ENCODE peak calls at places on chromosomes 3 and 15, in ten cellular contexts. V is C1 segment of cervical spinal cord; F is lung microvascular endothelial cell; E is cardiac fibroblast; U is head of caudate nucleus; R is HS-5; S is SHP77; N is NCI-H2029 treated with DMSO at 0.1 percent for 48 hours; T is ELR; A is stimulated activated CD8-positive, alpha-beta memory T cell treated with anti-CD3 and anti-CD28 coated beads, Interleukin-7, amount 100 ng/mL, for 4 hours. L is an unnamed sample.

GRCh38 chr3:40333416-40333815 is 23.9 kb downstream of the EIF1B start:
- DNase-seq in V (no peak), F (no peak), E (no peak), U (no peak), R (no peak), S (no peak), N (no peak), T (no peak), A (no peak), L (no peak)

GRCh38 chr3:32095431-32095830 is 11.0 kb upstream of the GPD1L start:
- DNase-seq in V (no peak), F (no peak), E (no peak), U (no peak), R (no peak), S (no peak), N (no peak), T (no peak), A (no peak), L (no peak)

GRCh38 chr3:72630614-72631344 is 217.5 kb downstream of the SHQ1 start:
- DNase-seq in V (no peak), F (no peak), E (no peak), U (no peak), R (no peak), S (peak), N (no peak), T (no peak), A (no peak), L (no peak)

GRCh38 chr3:129593595-129594339 is 12.7 kb downstream of the PLXND1 start:
- DNase-seq in V (no peak), F (peak), E (no peak), U (peak), R (no peak), S (peak), N (peak), T (no peak), A (peak), L (peak)

GRCh38 chr3:172133830-172134229 is 94.5 kb downstream of the FNDC3B start:
- DNase-seq in V (no peak), F (no peak), E (no peak), U (no peak), R (no peak), S (no peak), N (no peak), T (no peak), A (no peak), L (no peak)

GRCh38 chr15:36757189-36757814 is 177.9 kb downstream of the CDIN1 start:
- DNase-seq in V (no peak), F (no peak), E (peak), U (no peak), R (no peak), S (no peak), N (no peak), T (peak), A (no peak), L (no peak)

GRCh38 chr3:142209655-142210054 is 15.7 kb downstream of the GK5 start:
- DNase-seq in V (no peak), F (peak), E (peak), U (no peak), R (peak), S (no peak), N (no peak), T (peak), A (no peak), L (no peak)

GRCh38 chr3:13120246-13120927 is 47.2 kb upstream of the IQSEC1 start:
- DNase-seq in V (no peak), F (no peak), E (no peak), U (no peak), R (no peak), S (no peak), N (no peak), T (no peak), A (no peak), L (no peak)

GRCh38 chr3:38334656-38335055 is 11.9 kb upstream of the XYLB start:
- DNase-seq in V (no peak), F (peak), E (peak), U (no peak), R (no peak), S (no peak), N (no peak), T (peak), A (no peak), L (no peak)

GRCh38 chr3:195913382-195913781 is 5.0 kb upstream of the TNK2 start:
- DNase-seq in V (no peak), F (no peak), E (no peak), U (no peak), R (no peak), S (no peak), N (no peak), T (no peak), A (no peak), L (no peak)

GRCh38 chr3:134197681-134198261 is 52.9 kb downstream of the RYK start:
- DNase-seq in V (no peak), F (peak), E (peak), U (no peak), R (peak), S (peak), N (peak), T (peak), A (no peak), L (peak)

GRCh38 chr3:17678116-17678741 is 64.2 kb downstream of the TBC1D5 start:
- DNase-seq in V (no peak), F (no peak), E (peak), U (no peak), R (peak), S (no peak), N (no peak), T (peak), A (no peak), L (no peak)

GRCh38 chr3:52073490-52073889 is 17.1 kb upstream of the DUSP7 start:
- DNase-seq in V (no peak), F (no peak), E (peak), U (no peak), R (no peak), S (no peak), N (no peak), T (no peak), A (no peak), L (no peak)

GRCh38 chr3:130508970-130509369 is 8.0 kb upstream of the COL6A6 start:
- DNase-seq in V (no peak), F (no peak), E (peak), U (no peak), R (no peak), S (no peak), N (no peak), T (no peak), A (no peak), L (no peak)

GRCh38 chr15:36579792-36580431 is 486 bp downstream of the CDIN1 start:
- DNase-seq in V (no peak), F (no peak), E (no peak), U (peak), R (no peak), S (peak), N (no peak), T (no peak), A (no peak), L (peak)

GRCh38 chr3:45646051-45646585 is 43.1 kb upstream of the SACM1L start:
- DNase-seq in V (no peak), F (no peak), E (no peak), U (peak), R (no peak), S (peak), N (no peak), T (no peak), A (no peak), L (no peak)

GRCh38 chr3:128720891-128721290 is 5.1 kb upstream of the RAB7A start:
- DNase-seq in V (no peak), F (no peak), E (no peak), U (no peak), R (no peak), S (no peak), N (no peak), T (no peak), A (no peak), L (no peak)

GRCh38 chr3:187567741-187568140 is 102.5 kb downstream of the SST start:
- DNase-seq in V (no peak), F (no peak), E (peak), U (no peak), R (peak), S (no peak), N (no peak), T (peak), A (no peak), L (no peak)

GRCh38 chr3:77407454-77407853 is 367.6 kb downstream of the ROBO2 start:
- DNase-seq in V (no peak), F (no peak), E (no peak), U (no peak), R (no peak), S (no peak), N (no peak), T (no peak), A (no peak), L (no peak)

GRCh38 chr3:11436775-11437174 is 164.6 kb downstream of the ATG7 start:
- DNase-seq in V (no peak), F (no peak), E (no peak), U (no peak), R (no peak), S (no peak), N (no peak), T (no peak), A (no peak), L (no peak)

GRCh38 chr15:26771168-26771916 is 1.5 kb downstream of the GABRB3 start:
- DNase-seq in V (no peak), F (no peak), E (no peak), U (peak), R (no peak), S (peak), N (no peak), T (no peak), A (no peak), L (no peak)

GRCh38 chr15:70187331-70187730 is 89.6 kb upstream of the TLE3 start:
- DNase-seq in V (no peak), F (no peak), E (no peak), U (no peak), R (no peak), S (no peak), N (no peak), T (no peak), A (no peak), L (no peak)

GRCh38 chr3:117122609-117123008 is 413.0 kb downstream of the TUSC7 start:
- DNase-seq in V (no peak), F (no peak), E (no peak), U (no peak), R (no peak), S (no peak), N (no peak), T (no peak), A (no peak), L (no peak)

GRCh38 chr3:58607816-58608215 is 30.6 kb upstream of the FAM107A start:
- DNase-seq in V (no peak), F (no peak), E (no peak), U (no peak), R (no peak), S (no peak), N (no peak), T (no peak), A (no peak), L (no peak)

GRCh38 chr15:35383511-35383910 is 162.5 kb downstream of the DPH6 start:
- DNase-seq in V (no peak), F (no peak), E (no peak), U (no peak), R (no peak), S (no peak), N (no peak), T (no peak), A (no peak), L (no peak)

GRCh38 chr3:31911643-31912042 is 69.4 kb downstream of the OSBPL10 start:
- DNase-seq in V (no peak), F (no peak), E (no peak), U (no peak), R (no peak), S (no peak), N (no peak), T (no peak), A (no peak), L (no peak)

GRCh38 chr3:50319181-50319871 is 3.2 kb downstream of the HYAL2 start:
- DNase-seq in V (no peak), F (no peak), E (no peak), U (no peak), R (no peak), S (no peak), N (no peak), T (no peak), A (no peak), L (no peak)

GRCh38 chr3:46087871-46088270 is 60.6 kb upstream of the XCR1 start:
- DNase-seq in V (no peak), F (no peak), E (peak), U (no peak), R (no peak), S (no peak), N (no peak), T (peak), A (no peak), L (no peak)

GRCh38 chr3:152076148-152076547 is 192.6 kb upstream of the MBNL1 start:
- DNase-seq in V (no peak), F (no peak), E (peak), U (no peak), R (no peak), S (no peak), N (no peak), T (peak), A (no peak), L (no peak)

GRCh38 chr3:128875556-128876120 is 3.8 kb upstream of the ACAD9 start:
- DNase-seq in V (no peak), F (peak), E (peak), U (peak), R (no peak), S (peak), N (no peak), T (peak), A (peak), L (no peak)

GRCh38 chr15:42324308-42324707 is 35.0 kb upstream of the CAPN3 start:
- DNase-seq in V (no peak), F (no peak), E (no peak), U (no peak), R (no peak), S (no peak), N (no peak), T (peak), A (no peak), L (no peak)

GRCh38 chr15:65870889-65871533 is 1.7 kb downstream of the RAB11A start:
- DNase-seq in V (no peak), F (no peak), E (peak), U (no peak), R (no peak), S (no peak), N (peak), T (peak), A (no peak), L (no peak)

GRCh38 chr3:118863731-118864322 is 170.8 kb downstream of the IGSF11 start:
- DNase-seq in V (no peak), F (no peak), E (no peak), U (no peak), R (no peak), S (peak), N (no peak), T (peak), A (no peak), L (no peak)

GRCh38 chr3:149717391-149718056 is 34.8 kb downstream of the COMMD2 start:
- DNase-seq in V (no peak), F (peak), E (peak), U (peak), R (peak), S (peak), N (peak), T (peak), A (no peak), L (peak)

GRCh38 chr15:35281515-35281914 is 196.4 kb upstream of the NANOGP8 start:
- DNase-seq in V (no peak), F (no peak), E (no peak), U (no peak), R (peak), S (no peak), N (no peak), T (peak), A (no peak), L (no peak)

GRCh38 chr15:37028609-37029287 is 71.6 kb downstream of the MEIS2 start:
- DNase-seq in V (no peak), F (peak), E (peak), U (no peak), R (peak), S (no peak), N (no peak), T (peak), A (no peak), L (no peak)

GRCh38 chr15:63042879-63043340 is 363 bp downstream of the TPM1 start:
- DNase-seq in V (no peak), F (peak), E (no peak), U (no peak), R (no peak), S (no peak), N (no peak), T (peak), A (no peak), L (no peak)

L was measured in DMS153.